ENCODE peak calls at places on chromosomes 2 and 18, in four cellular contexts. A, V, R and E are unnamed samples.

GRCh38 chr2:195038158-195038557 is 618.9 kb upstream of the SLC39A10 start:
- DNase-seq in A (no peak), V (no peak), R (no peak), E (no peak)

GRCh38 chr2:196294510-196294909 is 123.1 kb upstream of the STK17B start:
- DNase-seq in A (no peak), V (no peak), R (no peak), E (no peak)

GRCh38 chr2:45964226-45964841 is 312.9 kb downstream of the PRKCE start:
- DNase-seq in A (peak), V (peak), R (peak), E (peak)

GRCh38 chr2:13682878-13683277 is 949.6 kb upstream of the LRATD1 start:
- DNase-seq in A (no peak), V (no peak), R (no peak), E (no peak)

GRCh38 chr2:181223239-181223638 is 233.9 kb upstream of the ITGA4 start:
- DNase-seq in A (no peak), V (no peak), R (no peak), E (no peak)

GRCh38 chr2:219418155-219418569 is at the start of gene DES:
- DNase-seq in A (no peak), V (no peak), R (no peak), E (no peak)

GRCh38 chr2:195898505-195898904 is 170.1 kb downstream of the DNAH7 start:
- DNase-seq in A (peak), V (peak), R (peak), E (no peak)

GRCh38 chr18:34159691-34160185 is 65.0 kb downstream of the NOL4 start:
- DNase-seq in A (no peak), V (no peak), R (no peak), E (no peak)

GRCh38 chr2:67322361-67323001 is 74.7 kb upstream of the ETAA1 start:
- DNase-seq in A (no peak), V (peak), R (no peak), E (peak)

GRCh38 chr2:12050381-12050780 is 303.9 kb downstream of the LPIN1 start:
- DNase-seq in A (no peak), V (peak), R (peak), E (no peak)

GRCh38 chr2:96164459-96165184 is 19.4 kb upstream of the DUSP2 start:
- DNase-seq in A (no peak), V (no peak), R (no peak), E (no peak)

GRCh38 chr2:196959291-196959690 is 32.8 kb upstream of the PGAP1 start:
- DNase-seq in A (no peak), V (no peak), R (no peak), E (no peak)

GRCh38 chr2:23298551-23298950 is 86.4 kb upstream of the KLHL29 start:
- DNase-seq in A (no peak), V (no peak), R (no peak), E (no peak)

GRCh38 chr2:111029135-111029927 is 91.4 kb upstream of the BCL2L11 start:
- DNase-seq in A (no peak), V (no peak), R (no peak), E (no peak)

GRCh38 chr2:54208364-54209240 is 47.4 kb downstream of the TSPYL6 start:
- DNase-seq in A (no peak), V (peak), R (peak), E (no peak)